ENCODE peak calls at places on chromosome 16, in ten cellular contexts. Z is T-helper 17 cell, F is choroid plexus epithelial cell, E is iPS-NIHi11, T is WTC11, K is Kasumi-1, W is NCI-H345, G is prostate gland, R is type B pancreatic cell, J is NCI-H460. U is an unnamed sample.
A peak's percentile ranks its signal among the peaks of the same experiment; 100 is the strongest.

GRCh38 chr16:50526796-50527195 is 21.4 kb upstream of the NKD1 start:
- DNase-seq in W (no peak), J (no peak), F (no peak), Z (no peak), E (no peak), G (no peak), K (no peak), T (no peak), R (peak; percentile 32), U (no peak)

GRCh38 chr16:86865866-86866675 is 287.7 kb downstream of the FOXL1 start:
- DNase-seq in W (no peak), Z (no peak), K (no peak), E (no peak), G (no peak), F (no peak), R (no peak), J (no peak), T (no peak), U (no peak)

GRCh38 chr16:73057369-73058210 is 9.7 kb upstream of the ZFHX3 start:
- DNase-seq in Z (no peak), W (peak; percentile 19), E (no peak), G (no peak), J (no peak), T (peak; percentile 42), K (no peak), R (no peak), F (no peak), U (no peak)

GRCh38 chr16:15816228-15816627 is 40.6 kb downstream of the MYH11 start:
- DNase-seq in E (no peak), G (no peak), K (no peak), W (no peak), R (no peak), Z (no peak), T (no peak), J (no peak), F (no peak), U (no peak)

GRCh38 chr16:23296994-23297393 is 5.1 kb upstream of the SCNN1B start:
- DNase-seq in Z (no peak), W (no peak), G (no peak), F (no peak), J (no peak), E (peak; percentile 76), R (no peak), T (peak; percentile 68), K (no peak), U (no peak)

GRCh38 chr16:13957197-13958078 is 37.5 kb downstream of the ERCC4 start:
- DNase-seq in G (peak; percentile 73), F (peak; percentile 96), E (peak; percentile 26), K (peak; percentile 63), J (peak; percentile 86), Z (no peak), T (no peak), W (peak; percentile 20), R (no peak), U (peak; percentile 2)

GRCh38 chr16:84271866-84272265 is 22.8 kb upstream of the WFDC1 start:
- DNase-seq in F (no peak), J (no peak), K (no peak), W (no peak), E (no peak), G (no peak), R (no peak), Z (no peak), T (no peak), U (no peak)

GRCh38 chr16:84368327-84368996 is at the start of gene ATP2C2:
- DNase-seq in G (peak; percentile 78), Z (no peak), F (no peak), T (peak; percentile 89), W (peak; percentile 42), K (no peak), J (no peak), E (peak; percentile 96), R (peak; percentile 77), U (no peak)

GRCh38 chr16:1385232-1385631 is 29.3 kb downstream of the UNKL start:
- DNase-seq in T (no peak), W (no peak), E (no peak), R (no peak), Z (no peak), F (no peak), G (no peak), K (no peak), J (no peak), U (no peak)

GRCh38 chr16:89314858-89315257 is 97.4 kb downstream of the ZNF778 start:
- DNase-seq in J (no peak), E (no peak), F (no peak), W (no peak), K (no peak), Z (no peak), T (no peak), G (no peak), R (no peak), U (no peak)

GRCh38 chr16:17526956-17527355 is 56.2 kb upstream of the XYLT1 start:
- DNase-seq in W (no peak), Z (no peak), F (no peak), T (no peak), R (no peak), G (no peak), J (no peak), K (peak; percentile 0), E (no peak), U (no peak)

GRCh38 chr16:67672739-67673662 is 6.4 kb downstream of the C16orf86 start:
- DNase-seq in Z (peak; percentile 56), K (peak; percentile 74), F (peak; percentile 84), E (peak; percentile 81), R (no peak), G (peak; percentile 54), J (peak; percentile 79), W (no peak), T (peak; percentile 79), U (peak; percentile 52)

GRCh38 chr16:80720759-80721470 is 83.5 kb downstream of the CDYL2 start:
- DNase-seq in T (no peak), Z (no peak), R (no peak), E (no peak), G (no peak), K (no peak), W (no peak), F (peak; percentile 23), J (no peak), U (no peak)

GRCh38 chr16:48366165-48367093 is 18.8 kb downstream of the SIAH1 start:
- DNase-seq in J (peak; percentile 94), R (no peak), G (peak; percentile 51), T (peak; percentile 40), Z (peak; percentile 39), F (peak; percentile 92), E (peak; percentile 39), K (peak; percentile 61), W (peak; percentile 30), U (peak; percentile 77)

GRCh38 chr16:88977028-88977844 is at the start of gene CBFA2T3:
- DNase-seq in J (no peak), W (no peak), Z (no peak), R (no peak), F (no peak), K (peak; percentile 54), G (no peak), T (no peak), E (no peak), U (no peak)

U was measured in stimulated activated naive CD8-positive, alpha-beta T cell treated with anti-CD3 and anti-CD28 coated beads, Interleukin-15, amount 100 ng/mL, for 72 hours.